ENCODE peak calls at places on chromosome 7, in four cellular contexts. Q, P, H and N are unnamed samples.

GRCh38 chr7:18337023-18337422 is 158.5 kb upstream of the HDAC9 start:
- DNase-seq in H (no peak), P (no peak), Q (no peak), N (peak)

GRCh38 chr7:55185941-55186609 is 167.3 kb downstream of the EGFR start:
- DNase-seq in P (no peak), Q (peak), H (no peak), N (no peak)

GRCh38 chr7:152313879-152314604 is 121.8 kb downstream of the KMT2C start:
- DNase-seq in Q (peak), P (no peak), H (no peak), N (peak)

GRCh38 chr7:50793115-50793946 is 10.6 kb upstream of the GRB10 start:
- DNase-seq in H (no peak), Q (peak), P (no peak), N (no peak)

GRCh38 chr7:21941570-21942224 is 4.0 kb downstream of the CDCA7L start:
- DNase-seq in Q (no peak), H (no peak), P (no peak), N (peak)

GRCh38 chr7:38321515-38321944 is 48.1 kb upstream of the TARP start:
- DNase-seq in P (no peak), H (no peak), Q (peak), N (no peak)

GRCh38 chr7:361680-362415 is 71.9 kb downstream of the FOXL3 start:
- DNase-seq in H (no peak), P (no peak), Q (no peak), N (no peak)

GRCh38 chr7:125085084-125085483 is 155.5 kb upstream of the POT1 start:
- DNase-seq in Q (no peak), P (no peak), H (no peak), N (no peak)

GRCh38 chr7:88311675-88312036 is 5.0 kb upstream of the STEAP4 start:
- DNase-seq in P (no peak), H (no peak), Q (no peak), N (no peak)

GRCh38 chr7:10121641-10122040 is 852.0 kb upstream of the PHF14 start:
- DNase-seq in P (no peak), H (no peak), Q (no peak), N (no peak)